ENCODE peak calls at places on chromosomes 16 and 17, in six cellular contexts. W, X, S, T, N and G are unnamed samples.

GRCh38 chr17:28372945-28373274 is 1.4 kb downstream of the SARM1 start:
- DNase-seq in W (no peak), X (no peak), S (no peak), T (no peak), N (no peak), G (no peak)

GRCh38 chr16:75566889-75567255 is 693 bp downstream of the GABARAPL2 start:
- DNase-seq in W (no peak), X (no peak), S (peak), T (peak), N (peak), G (no peak)

GRCh38 chr17:17511971-17512858 is 16.0 kb upstream of the RASD1 start:
- DNase-seq in W (peak), X (no peak), S (peak), T (no peak), N (peak), G (no peak)

GRCh38 chr17:48478224-48479013 is 48.4 kb upstream of the SKAP1 start:
- DNase-seq in W (no peak), X (no peak), S (no peak), T (no peak), N (no peak), G (no peak)

GRCh38 chr17:81483085-81483861 is 29.3 kb downstream of the ACTG1 start:
- DNase-seq in W (no peak), X (no peak), S (peak), T (peak), N (no peak), G (no peak)

GRCh38 chr17:45200701-45201100 is 21.0 kb upstream of the FMNL1 start:
- DNase-seq in W (no peak), X (no peak), S (no peak), T (no peak), N (peak), G (no peak)

GRCh38 chr16:84863485-84863814 is 43.7 kb downstream of the CRISPLD2 start:
- DNase-seq in W (no peak), X (no peak), S (no peak), T (no peak), N (no peak), G (no peak)

GRCh38 chr17:17739388-17740066 is 58.3 kb downstream of the RAI1 start:
- DNase-seq in W (no peak), X (no peak), S (peak), T (no peak), N (peak), G (peak)

GRCh38 chr16:79758615-79759346 is 158.2 kb upstream of the MAF start:
- DNase-seq in W (no peak), X (no peak), S (no peak), T (no peak), N (peak), G (no peak)

GRCh38 chr17:1561420-1562177 is 993 bp downstream of the PITPNA start:
- DNase-seq in W (no peak), X (no peak), S (peak), T (peak), N (peak), G (peak)

GRCh38 chr17:8383143-8383974 is at the start of gene RPL26:
- DNase-seq in W (peak), X (peak), S (peak), T (peak), N (peak), G (peak)

GRCh38 chr17:40497704-40498103 is 3.7 kb downstream of the TNS4 start:
- DNase-seq in W (no peak), X (no peak), S (no peak), T (no peak), N (peak), G (no peak)

GRCh38 chr17:66541461-66542182 is 239.2 kb downstream of the PRKCA start:
- DNase-seq in W (no peak), X (no peak), S (no peak), T (no peak), N (peak), G (no peak)

GRCh38 chr17:10633738-10634379 is 23.2 kb downstream of the MYH3 start:
- DNase-seq in W (no peak), X (no peak), S (no peak), T (no peak), N (no peak), G (no peak)

GRCh38 chr16:53219795-53220194 is 165.0 kb downstream of the CHD9 start:
- DNase-seq in W (no peak), X (no peak), S (no peak), T (no peak), N (peak), G (no peak)

GRCh38 chr16:47247691-47248090 is 103.9 kb upstream of the NETO2 start:
- DNase-seq in W (no peak), X (no peak), S (no peak), T (no peak), N (no peak), G (no peak)

GRCh38 chr16:49280022-49280741 is 1.5 kb downstream of the CBLN1 start:
- DNase-seq in W (no peak), X (no peak), S (no peak), T (peak), N (no peak), G (peak)

GRCh38 chr17:55366020-55366481 is 55.6 kb downstream of the MMD start:
- DNase-seq in W (no peak), X (no peak), S (no peak), T (no peak), N (no peak), G (no peak)

GRCh38 chr17:67273900-67274299 is 28.9 kb upstream of the HELZ start:
- DNase-seq in W (no peak), X (no peak), S (no peak), T (no peak), N (no peak), G (no peak)

GRCh38 chr17:40910441-40910841 is 25.4 kb upstream of the KRT20 start:
- DNase-seq in W (no peak), X (no peak), S (no peak), T (no peak), N (peak), G (no peak)

GRCh38 chr16:19223235-19223847 is 55.3 kb downstream of the SYT17 start:
- DNase-seq in W (no peak), X (no peak), S (no peak), T (peak), N (no peak), G (peak)

GRCh38 chr17:82228278-82228841 is 482 bp upstream of the SLC16A3 start:
- DNase-seq in W (no peak), X (no peak), S (peak), T (peak), N (no peak), G (peak)

GRCh38 chr16:72468582-72468981 is 296.6 kb upstream of the PMFBP1 start:
- DNase-seq in W (no peak), X (no peak), S (no peak), T (no peak), N (no peak), G (peak)

GRCh38 chr16:68332411-68333121 is 21.7 kb downstream of the PRMT7 start:
- DNase-seq in W (no peak), X (no peak), S (no peak), T (no peak), N (no peak), G (peak)

GRCh38 chr16:75931043-75931442 is 204.8 kb upstream of the CPHXL start:
- DNase-seq in W (no peak), X (no peak), S (no peak), T (no peak), N (peak), G (no peak)

GRCh38 chr16:75256059-75256870 is 4.8 kb upstream of the BCAR1 start:
- DNase-seq in W (no peak), X (no peak), S (peak), T (no peak), N (no peak), G (peak)

GRCh38 chr17:78494961-78495330 is 82.2 kb downstream of the DNAH17 start:
- DNase-seq in W (no peak), X (no peak), S (no peak), T (no peak), N (no peak), G (no peak)

GRCh38 chr17:19645608-19646250 is 2.8 kb upstream of the ALDH3A2 start:
- DNase-seq in W (no peak), X (no peak), S (no peak), T (peak), N (no peak), G (peak)

GRCh38 chr17:8047769-8048110 is 8.9 kb downstream of the ALOX15B start:
- DNase-seq in W (no peak), X (no peak), S (no peak), T (no peak), N (no peak), G (no peak)

GRCh38 chr16:72094266-72094610 is 591 bp downstream of the DHX38 start:
- DNase-seq in W (no peak), X (no peak), S (no peak), T (no peak), N (peak), G (peak)

GRCh38 chr16:57386381-57386951 is 14.2 kb downstream of the CX3CL1 start:
- DNase-seq in W (no peak), X (no peak), S (no peak), T (no peak), N (no peak), G (no peak)

GRCh38 chr16:81623365-81624102 is 155.6 kb upstream of the PLCG2 start:
- DNase-seq in W (no peak), X (no peak), S (no peak), T (peak), N (peak), G (peak)
- TF ChIP-seq CTCF in W (peak), X (peak), S (peak), T (peak), N (peak), G (peak)

GRCh38 chr17:68600123-68600880 is 865 bp downstream of the FAM20A start:
- DNase-seq in W (no peak), X (no peak), S (peak), T (peak), N (peak), G (peak)
- TF ChIP-seq CTCF in W (no peak), X (no peak), S (peak), T (no peak), N (peak), G (peak)

GRCh38 chr17:11797803-11798202 is 199.5 kb downstream of the ZNF18 start:
- DNase-seq in W (no peak), X (no peak), S (no peak), T (no peak), N (no peak), G (no peak)
- TF ChIP-seq CTCF in W (no peak), X (no peak), S (no peak), T (no peak), N (no peak), G (no peak)

GRCh38 chr16:27511657-27512056 is 38.1 kb downstream of the GTF3C1 start:
- DNase-seq in W (no peak), X (no peak), S (no peak), T (peak), N (no peak), G (no peak)
- TF ChIP-seq CTCF in W (no peak), X (no peak), S (no peak), T (no peak), N (no peak), G (no peak)

GRCh38 chr17:4364622-4365041 is 1.8 kb downstream of the UBE2G1 start:
- DNase-seq in W (no peak), X (no peak), S (no peak), T (no peak), N (no peak), G (no peak)

GRCh38 chr17:4368341-4368740 is 1.9 kb upstream of the UBE2G1 start:
- DNase-seq in W (no peak), X (no peak), S (no peak), T (no peak), N (no peak), G (no peak)

GRCh38 chr17:4365103-4365627 is 1.3 kb downstream of the UBE2G1 start:
- DNase-seq in W (peak), X (peak), S (peak), T (peak), N (peak), G (peak)

GRCh38 chr17:4365628-4366311 is 705 bp downstream of the UBE2G1 start:
- DNase-seq in W (no peak), X (no peak), S (peak), T (peak), N (peak), G (peak)

DNA sequence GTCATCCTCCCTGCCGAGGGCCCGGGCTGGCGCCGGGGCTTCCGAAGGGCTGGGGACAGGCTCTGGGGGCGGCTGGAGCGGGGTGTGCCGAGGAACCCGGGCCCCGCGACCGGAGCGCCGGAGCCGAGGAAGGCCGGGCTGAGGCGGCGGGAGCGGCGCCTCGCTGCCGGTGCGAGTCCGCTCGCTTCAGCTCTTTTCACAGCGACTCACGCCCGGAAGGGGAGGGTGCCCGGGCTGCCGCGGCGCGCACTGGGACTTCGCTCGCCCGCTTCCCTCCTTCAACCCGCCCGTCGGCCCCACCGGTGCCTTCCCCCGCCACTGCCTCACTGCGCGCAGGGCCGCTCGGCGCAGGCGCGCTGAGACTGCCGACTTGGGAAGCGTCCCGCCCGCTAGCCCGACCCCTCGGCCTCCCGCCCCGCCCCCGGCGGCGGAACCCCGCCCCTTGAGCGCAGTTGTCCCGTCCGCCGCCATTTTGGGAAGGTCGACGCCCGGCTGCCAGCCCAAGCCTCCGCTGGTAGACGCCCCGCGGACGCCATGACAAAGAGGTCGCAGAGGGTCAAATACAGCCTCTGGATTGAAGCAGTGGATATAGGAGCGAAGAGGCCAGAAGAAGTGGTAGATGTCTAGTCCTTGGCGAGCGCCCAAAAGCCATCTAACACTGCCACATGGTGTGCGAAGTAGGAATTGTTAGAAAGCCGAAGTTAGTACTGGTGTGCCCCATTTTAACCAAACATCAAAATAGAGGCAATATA is at the start of gene UBE2G1:
- DNase-seq in W (peak), X (peak), S (peak), T (peak), N (peak), G (peak)
- TF ChIP-seq CTCF in W (no peak), X (peak), S (no peak), T (peak), N (peak), G (peak)

GRCh38 chr16:67201411-67202345 is 2.7 kb downstream of the ELMO3 start:
- DNase-seq in W (no peak), X (no peak), S (no peak), T (no peak), N (no peak), G (no peak)

GRCh38 chr16:67198238-67198734 is 645 bp upstream of the ELMO3 start:
- DNase-seq in W (no peak), X (no peak), S (peak), T (no peak), N (peak), G (peak)

GRCh38 chr16:67199011-67199807 is at the start of gene ELMO3:
- DNase-seq in W (peak), X (no peak), S (peak), T (peak), N (peak), G (peak)

GRCh38 chr16:67200491-67200890 is 1.6 kb downstream of the ELMO3 start:
- DNase-seq in W (no peak), X (no peak), S (no peak), T (no peak), N (no peak), G (no peak)

GRCh38 chr16:67199808-67200198 is 872 bp downstream of the ELMO3 start:
- DNase-seq in W (no peak), X (no peak), S (peak), T (no peak), N (no peak), G (no peak)
- TF ChIP-seq CTCF in W (no peak), X (no peak), S (no peak), T (no peak), N (peak), G (no peak)

GRCh38 chr16:12959072-12959471 is 57.7 kb downstream of the SHISA9 start:
- DNase-seq in W (no peak), X (no peak), S (no peak), T (no peak), N (no peak), G (no peak)
- TF ChIP-seq CTCF in W (no peak), X (no peak), S (no peak), T (no peak), N (no peak), G (no peak)

DNA sequence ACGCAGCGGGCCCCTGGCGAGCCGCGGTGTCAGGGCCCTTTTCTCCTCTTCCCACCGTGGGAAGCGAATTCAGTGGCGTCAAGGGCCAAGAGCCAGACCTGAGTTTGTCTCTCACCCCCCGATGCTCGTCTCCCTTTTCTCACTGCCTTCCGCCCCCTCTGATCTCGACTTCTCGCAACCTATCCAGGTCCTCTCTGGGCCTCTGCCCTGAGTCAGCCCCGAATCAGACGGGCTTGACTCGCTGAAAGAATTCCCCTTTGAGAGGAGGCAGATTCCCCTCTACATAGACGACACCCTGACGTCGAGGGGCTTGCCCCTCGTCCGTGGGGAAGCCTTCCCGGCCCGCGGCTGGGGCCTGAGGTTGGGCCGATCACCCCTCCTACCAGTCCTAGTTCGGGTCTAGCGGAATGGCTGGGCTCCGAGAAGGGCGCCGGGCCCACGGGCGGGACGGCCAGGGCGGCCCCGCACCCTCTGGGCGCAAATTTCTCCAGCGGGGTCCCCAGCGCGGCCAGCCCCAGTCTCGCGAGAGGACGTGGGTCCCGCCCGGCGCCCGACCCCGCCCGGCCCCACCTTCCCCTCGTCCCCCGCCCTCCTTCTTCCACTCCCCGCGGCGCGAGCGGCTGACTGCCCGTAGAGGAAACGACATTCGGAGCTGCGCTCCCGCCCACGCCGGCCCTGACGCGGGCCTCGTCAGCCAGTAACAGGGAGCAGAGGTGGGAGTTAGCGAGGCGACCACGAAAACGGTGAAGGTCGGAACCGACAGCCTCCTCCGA is at the start of gene GGNBP2:
- DNase-seq in W (peak), X (peak), S (peak), T (peak), N (peak), G (peak)
- TF ChIP-seq CTCF in W (no peak), X (no peak), S (no peak), T (no peak), N (no peak), G (no peak)

GRCh38 chr17:50598487-50598886 is 36.2 kb upstream of the ABCC3 start:
- DNase-seq in W (no peak), X (no peak), S (no peak), T (no peak), N (no peak), G (no peak)

GRCh38 chr17:50594040-50594618 is 33.6 kb downstream of the CACNA1G start:
- DNase-seq in W (no peak), X (no peak), S (no peak), T (no peak), N (no peak), G (no peak)

GRCh38 chr17:50593321-50593720 is 32.8 kb downstream of the CACNA1G start:
- DNase-seq in W (peak), X (no peak), S (peak), T (peak), N (no peak), G (no peak)

GRCh38 chr17:50594931-50595330 is 34.4 kb downstream of the CACNA1G start:
- DNase-seq in W (no peak), X (no peak), S (no peak), T (no peak), N (no peak), G (no peak)

GRCh38 chr17:50596191-50597037 is 35.9 kb downstream of the CACNA1G start:
- DNase-seq in W (no peak), X (no peak), S (no peak), T (peak), N (no peak), G (no peak)
- TF ChIP-seq CTCF in W (no peak), X (no peak), S (no peak), T (peak), N (no peak), G (peak)